ENCODE peak calls at places on chromosomes 16 and 17, in five cellular contexts. One of them, this sample, is unnamed.

GRCh38 chr17:73553311-73553710 is 90.9 kb downstream of the SDK2 start:
- DNase-seq in breast epithelium: no peak
- DNase-seq in naive thymus-derived CD4-positive, alpha-beta T cell: no peak
- DNase-seq in iPS DF 19.7: no peak
- DNase-seq in neural progenitor cell: no peak
- DNase-seq in this sample: no peak

GRCh38 chr17:3037259-3037658 is 26.1 kb downstream of the OR1D5 start:
- DNase-seq in iPS DF 19.7: no peak
- DNase-seq in neural progenitor cell: no peak
- DNase-seq in breast epithelium: no peak
- DNase-seq in naive thymus-derived CD4-positive, alpha-beta T cell: no peak
- DNase-seq in this sample: no peak

GRCh38 chr16:83682126-83682857 is 125.5 kb upstream of the HSBP1 start:
- DNase-seq in neural progenitor cell: no peak
- DNase-seq in naive thymus-derived CD4-positive, alpha-beta T cell: no peak
- DNase-seq in iPS DF 19.7: no peak
- DNase-seq in breast epithelium: no peak
- DNase-seq in this sample: no peak

GRCh38 chr17:73874008-73874407 is 229.8 kb upstream of the SDK2 start:
- DNase-seq in iPS DF 19.7: no peak
- DNase-seq in neural progenitor cell: no peak
- DNase-seq in breast epithelium: no peak
- DNase-seq in naive thymus-derived CD4-positive, alpha-beta T cell: no peak
- DNase-seq in this sample: no peak

GRCh38 chr17:2580156-2580555 is 13.3 kb upstream of the PAFAH1B1 start:
- DNase-seq in neural progenitor cell: peak; percentile 54
- DNase-seq in iPS DF 19.7: no peak
- DNase-seq in breast epithelium: no peak
- DNase-seq in naive thymus-derived CD4-positive, alpha-beta T cell: no peak
- DNase-seq in this sample: no peak

GRCh38 chr17:80959330-80960036 is 32.2 kb upstream of the CHMP6 start:
- DNase-seq in breast epithelium: peak; percentile 65
- DNase-seq in naive thymus-derived CD4-positive, alpha-beta T cell: no peak
- DNase-seq in neural progenitor cell: no peak
- DNase-seq in iPS DF 19.7: no peak
- DNase-seq in this sample: peak; percentile 72

GRCh38 chr16:85491798-85492616 is 121.1 kb upstream of the GSE1 start:
- DNase-seq in neural progenitor cell: no peak
- DNase-seq in naive thymus-derived CD4-positive, alpha-beta T cell: no peak
- DNase-seq in breast epithelium: peak; percentile 93
- DNase-seq in iPS DF 19.7: no peak
- DNase-seq in this sample: peak; percentile 80

GRCh38 chr16:27232061-27232841 is 28.9 kb downstream of the KDM8 start:
- DNase-seq in neural progenitor cell: no peak
- DNase-seq in naive thymus-derived CD4-positive, alpha-beta T cell: peak; percentile 35
- DNase-seq in iPS DF 19.7: no peak
- DNase-seq in breast epithelium: no peak
- DNase-seq in this sample: peak; percentile 32

GRCh38 chr16:25546781-25547180 is 145.0 kb upstream of the HS3ST4 start:
- DNase-seq in neural progenitor cell: no peak
- DNase-seq in breast epithelium: no peak
- DNase-seq in iPS DF 19.7: no peak
- DNase-seq in naive thymus-derived CD4-positive, alpha-beta T cell: no peak
- DNase-seq in this sample: no peak

GRCh38 chr16:15682105-15682570 is 32.1 kb downstream of the NDE1 start:
- DNase-seq in iPS DF 19.7: peak; percentile 20
- DNase-seq in breast epithelium: no peak
- DNase-seq in naive thymus-derived CD4-positive, alpha-beta T cell: no peak
- DNase-seq in neural progenitor cell: peak; percentile 26
- DNase-seq in this sample: no peak

GRCh38 chr16:3578610-3579551 is 1.7 kb upstream of the NLRC3 start:
- DNase-seq in naive thymus-derived CD4-positive, alpha-beta T cell: peak; percentile 28
- DNase-seq in neural progenitor cell: no peak
- DNase-seq in iPS DF 19.7: no peak
- DNase-seq in breast epithelium: no peak
- DNase-seq in this sample: peak; percentile 67

GRCh38 chr16:50102046-50102756 is 36.4 kb downstream of the HEATR3 start:
- DNase-seq in iPS DF 19.7: no peak
- DNase-seq in neural progenitor cell: no peak
- DNase-seq in breast epithelium: no peak
- DNase-seq in naive thymus-derived CD4-positive, alpha-beta T cell: no peak
- DNase-seq in this sample: no peak

GRCh38 chr17:81381632-81382577 is 13.4 kb upstream of the BAHCC1 start:
- DNase-seq in iPS DF 19.7: no peak
- DNase-seq in neural progenitor cell: no peak
- DNase-seq in breast epithelium: no peak
- DNase-seq in naive thymus-derived CD4-positive, alpha-beta T cell: no peak
- DNase-seq in this sample: peak; percentile 71

GRCh38 chr16:57999366-57999970 is 1.0 kb downstream of the ZNF319 start:
- DNase-seq in neural progenitor cell: peak; percentile 36
- DNase-seq in iPS DF 19.7: no peak
- DNase-seq in naive thymus-derived CD4-positive, alpha-beta T cell: peak; percentile 45
- DNase-seq in breast epithelium: no peak
- DNase-seq in this sample: no peak

GRCh38 chr17:32625971-32626370 is 139.2 kb downstream of the CDK5R1 start:
- DNase-seq in iPS DF 19.7: no peak
- DNase-seq in neural progenitor cell: no peak
- DNase-seq in naive thymus-derived CD4-positive, alpha-beta T cell: no peak
- DNase-seq in breast epithelium: no peak
- DNase-seq in this sample: no peak

GRCh38 chr17:56074366-56074765 is 78.9 kb upstream of the ANKFN1 start:
- DNase-seq in naive thymus-derived CD4-positive, alpha-beta T cell: no peak
- DNase-seq in iPS DF 19.7: no peak
- DNase-seq in neural progenitor cell: no peak
- DNase-seq in breast epithelium: no peak
- DNase-seq in this sample: no peak

GRCh38 chr17:45305532-45306087 is 11.2 kb downstream of the MAP3K14 start:
- DNase-seq in naive thymus-derived CD4-positive, alpha-beta T cell: no peak
- DNase-seq in breast epithelium: no peak
- DNase-seq in neural progenitor cell: no peak
- DNase-seq in iPS DF 19.7: no peak
- DNase-seq in this sample: no peak

GRCh38 chr17:78330570-78331224 is 29.2 kb downstream of the SOCS3 start:
- DNase-seq in iPS DF 19.7: no peak
- DNase-seq in naive thymus-derived CD4-positive, alpha-beta T cell: no peak
- DNase-seq in neural progenitor cell: no peak
- DNase-seq in breast epithelium: no peak
- DNase-seq in this sample: no peak

GRCh38 chr16:84751947-84752346 is 52.1 kb downstream of the USP10 start:
- DNase-seq in breast epithelium: no peak
- DNase-seq in iPS DF 19.7: no peak
- DNase-seq in neural progenitor cell: no peak
- DNase-seq in naive thymus-derived CD4-positive, alpha-beta T cell: no peak
- DNase-seq in this sample: no peak

GRCh38 chr17:73588291-73589095 is 55.8 kb downstream of the SDK2 start:
- DNase-seq in naive thymus-derived CD4-positive, alpha-beta T cell: no peak
- DNase-seq in breast epithelium: no peak
- DNase-seq in neural progenitor cell: no peak
- DNase-seq in iPS DF 19.7: no peak
- DNase-seq in this sample: no peak

GRCh38 chr17:51275381-51275780 is 15.0 kb downstream of the UTP18 start:
- DNase-seq in neural progenitor cell: no peak
- DNase-seq in iPS DF 19.7: no peak
- DNase-seq in breast epithelium: no peak
- DNase-seq in naive thymus-derived CD4-positive, alpha-beta T cell: no peak
- DNase-seq in this sample: no peak

GRCh38 chr17:76280650-76281049 is 15.5 kb downstream of the UBALD2 start:
- DNase-seq in iPS DF 19.7: no peak
- DNase-seq in neural progenitor cell: no peak
- DNase-seq in naive thymus-derived CD4-positive, alpha-beta T cell: no peak
- DNase-seq in breast epithelium: no peak
- DNase-seq in this sample: no peak

GRCh38 chr17:77869665-77870132 is 88.8 kb upstream of the TNRC6C start:
- DNase-seq in neural progenitor cell: no peak
- DNase-seq in iPS DF 19.7: no peak
- DNase-seq in naive thymus-derived CD4-positive, alpha-beta T cell: no peak
- DNase-seq in breast epithelium: no peak
- DNase-seq in this sample: peak; percentile 64

GRCh38 chr16:73339821-73340220 is 291.9 kb upstream of the ZFHX3 start:
- DNase-seq in naive thymus-derived CD4-positive, alpha-beta T cell: no peak
- DNase-seq in neural progenitor cell: no peak
- DNase-seq in breast epithelium: no peak
- DNase-seq in iPS DF 19.7: no peak
- DNase-seq in this sample: no peak

GRCh38 chr17:4610656-4611055 is 26.3 kb downstream of the SMTNL2 start:
- DNase-seq in iPS DF 19.7: no peak
- DNase-seq in naive thymus-derived CD4-positive, alpha-beta T cell: no peak
- DNase-seq in neural progenitor cell: no peak
- DNase-seq in breast epithelium: no peak
- DNase-seq in this sample: no peak

GRCh38 chr17:73189417-73190099 is 3.3 kb upstream of the COG1 start:
- DNase-seq in naive thymus-derived CD4-positive, alpha-beta T cell: no peak
- DNase-seq in iPS DF 19.7: no peak
- DNase-seq in breast epithelium: no peak
- DNase-seq in neural progenitor cell: peak; percentile 67
- DNase-seq in this sample: no peak